ENCODE peak calls at places on chromosomes 13 and 19, in five cellular contexts. A, M, V, S and P are unnamed samples.

GRCh38 chr19:49585023-49585422 is 3.9 kb downstream of the PRRG2 start:
- DNase-seq in V (peak), M (no peak), S (no peak), A (no peak), P (no peak)

GRCh38 chr19:49560358-49560900 is 19.9 kb downstream of the NOSIP start:
- DNase-seq in M (no peak), A (no peak), V (peak), S (no peak), P (peak)

GRCh38 chr13:32135655-32136054 is 104.1 kb downstream of the FRY start:
- DNase-seq in M (peak), V (no peak), S (peak), A (peak), P (no peak)

GRCh38 chr19:8088752-8089663 is 36.4 kb downstream of the CCL25 start:
- DNase-seq in M (no peak), A (no peak), V (no peak), S (no peak), P (no peak)

GRCh38 chr19:2324220-2324948 is 4.0 kb downstream of the LSM7 start:
- DNase-seq in S (no peak), M (no peak), V (no peak), A (no peak), P (no peak)

GRCh38 chr13:34401741-34402140 is 540.3 kb upstream of the NBEA start:
- DNase-seq in S (no peak), M (no peak), A (no peak), V (no peak), P (no peak)

GRCh38 chr19:53881482-53882390 is at the start of gene PRKCG:
- DNase-seq in M (peak), V (peak), S (no peak), A (no peak), P (no peak)

GRCh38 chr19:19943848-19944582 is 43.3 kb downstream of the ZNF93 start:
- DNase-seq in V (no peak), A (no peak), M (no peak), S (no peak), P (no peak)

GRCh38 chr13:113210834-113211233 is 1.4 kb downstream of the CUL4A start:
- DNase-seq in M (no peak), A (no peak), V (no peak), S (no peak), P (no peak)

GRCh38 chr19:28686741-28687140 is 526.2 kb downstream of the UQCRFS1 start:
- DNase-seq in V (no peak), A (no peak), S (no peak), M (no peak), P (no peak)

GRCh38 chr13:72652681-72653080 is 74.7 kb downstream of the MZT1 start:
- DNase-seq in A (no peak), M (peak), S (no peak), V (no peak), P (no peak)

GRCh38 chr19:3683405-3683865 is 16.8 kb downstream of the PIP5K1C start:
- DNase-seq in M (no peak), V (peak), A (no peak), S (no peak), P (no peak)

GRCh38 chr19:18298601-18299000 is 17.2 kb upstream of the JUND start:
- DNase-seq in A (no peak), V (no peak), M (no peak), S (no peak), P (no peak)

GRCh38 chr19:14023404-14024235 is 4.3 kb upstream of the RLN3 start:
- DNase-seq in M (peak), A (peak), S (no peak), V (no peak), P (no peak)

GRCh38 chr13:96198038-96198437 is 108.1 kb downstream of the HS6ST3 start:
- DNase-seq in S (no peak), M (no peak), V (no peak), A (no peak), P (no peak)

GRCh38 chr19:16836115-16836905 is 7.1 kb downstream of the SIN3B start:
- DNase-seq in V (no peak), M (no peak), S (no peak), A (peak), P (no peak)

GRCh38 chr19:46176116-46176860 is 28.2 kb downstream of the IGFL2 start:
- DNase-seq in S (no peak), A (no peak), V (no peak), M (no peak), P (no peak)

GRCh38 chr13:106617561-106617960 is 49.6 kb upstream of the ARGLU1 start:
- DNase-seq in A (peak), M (peak), S (peak), V (no peak), P (no peak)

GRCh38 chr13:75704194-75704941 is 68.2 kb downstream of the LMO7 start:
- DNase-seq in A (peak), S (no peak), V (no peak), M (no peak), P (no peak)

GRCh38 chr19:45508681-45508930 is 1.3 kb downstream of the VASP start:
- DNase-seq in A (no peak), M (no peak), S (no peak), V (no peak), P (no peak)

GRCh38 chr13:114142640-114143490 is 10.4 kb upstream of the RASA3 start:
- DNase-seq in V (no peak), A (peak), M (no peak), S (no peak), P (no peak)

GRCh38 chr19:35755550-35756371 is 1.1 kb downstream of the HSPB6 start:
- DNase-seq in V (no peak), S (no peak), M (no peak), A (peak), P (no peak)

GRCh38 chr13:80342541-80343371 is 1.8 kb upstream of the SPRY2 start:
- DNase-seq in V (peak), S (no peak), A (peak), M (no peak), P (peak)

GRCh38 chr19:43664008-43664407 is 6.0 kb downstream of the PLAUR start:
- DNase-seq in M (no peak), S (no peak), A (no peak), V (no peak), P (peak)

GRCh38 chr19:16587031-16588023 is 15.1 kb upstream of the SLC35E1 start:
- DNase-seq in S (no peak), A (peak), V (peak), M (no peak), P (peak)